ENCODE peak calls at places on chromosomes 6 and 20, in nine cellular contexts. F is GM20000, X is psoas muscle, M is RWPE1, N is fibroblast of lung, K is prostate gland, I is AG10803, E is adrenal gland, R is choroid plexus epithelial cell. J is an unnamed sample.

GRCh38 chr6:90458353-90459224 is 128.3 kb downstream of the MAP3K7 start:
- DNase-seq in K (no peak), R (no peak), F (no peak), N (peak), E (no peak), M (no peak), I (no peak), X (no peak), J (no peak)

GRCh38 chr6:15462717-15463525 is 199.9 kb downstream of the DTNBP1 start:
- DNase-seq in K (no peak), E (peak), M (no peak), I (peak), F (no peak), R (peak), X (no peak), N (peak), J (peak)

GRCh38 chr6:25089442-25089841 is 153.7 kb upstream of the RIPOR2 start:
- DNase-seq in E (no peak), K (no peak), M (peak), R (peak), N (peak), X (no peak), F (no peak), I (no peak), J (no peak)

GRCh38 chr20:47666304-47666703 is 119.0 kb downstream of the SULF2 start:
- DNase-seq in M (no peak), X (no peak), I (no peak), E (no peak), F (no peak), R (no peak), N (no peak), K (no peak), J (no peak)

GRCh38 chr6:35707714-35708407 is 19.1 kb upstream of the FKBP5 start:
- DNase-seq in X (no peak), K (no peak), R (no peak), E (no peak), I (no peak), N (no peak), F (no peak), M (no peak), J (no peak)

GRCh38 chr20:51961964-51962761 is 159.8 kb upstream of the SALL4 start:
- DNase-seq in X (no peak), I (no peak), N (no peak), K (no peak), E (no peak), F (no peak), M (no peak), R (no peak), J (no peak)

GRCh38 chr20:22619272-22619671 is 34.9 kb upstream of the FOXA2 start:
- DNase-seq in X (no peak), M (peak), R (no peak), K (no peak), I (no peak), E (no peak), N (no peak), F (no peak), J (no peak)

GRCh38 chr6:116060572-116061283 is at the start of gene FRK:
- DNase-seq in F (no peak), E (no peak), N (no peak), X (no peak), K (peak), I (peak), M (peak), R (peak), J (no peak)

GRCh38 chr6:100203391-100203790 is 209.4 kb upstream of the MCHR2 start:
- DNase-seq in E (no peak), F (no peak), I (peak), M (peak), X (no peak), N (peak), K (no peak), R (peak), J (peak)

DNA sequence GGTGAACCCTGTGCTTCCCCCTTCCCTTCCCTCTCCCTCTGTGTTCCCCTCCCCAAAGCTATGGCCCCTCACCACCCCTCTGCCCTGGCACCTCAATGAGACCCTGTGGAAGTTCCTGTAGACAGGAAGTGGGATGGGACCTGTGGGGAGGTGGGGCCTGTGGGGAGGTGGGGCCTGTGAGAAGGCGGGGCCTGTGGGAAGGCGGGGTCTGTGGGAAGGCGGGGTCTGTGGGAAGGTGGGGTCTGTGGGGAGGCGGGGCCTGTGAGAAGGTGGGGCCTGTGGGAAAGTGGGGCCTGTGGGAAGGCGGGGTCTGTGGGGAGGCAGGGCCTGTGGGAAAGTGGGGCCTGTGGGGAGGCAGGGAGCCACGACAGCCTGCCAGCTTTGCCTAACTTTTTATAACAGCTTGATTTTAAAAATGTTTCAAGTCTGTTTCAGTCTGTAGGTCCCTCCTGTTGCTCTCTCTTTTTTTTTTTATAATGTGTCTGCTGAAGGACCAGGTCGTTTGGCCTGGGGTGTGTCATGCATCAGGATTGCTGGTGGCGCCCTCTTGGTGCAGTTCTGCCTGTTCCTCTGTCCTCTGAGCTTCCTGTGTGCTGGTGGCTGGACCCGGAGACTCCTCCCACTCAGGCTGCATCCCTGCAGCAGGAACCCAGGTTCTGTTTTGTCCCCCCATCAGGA is 70.5 kb upstream of the SLCO4A1 start:
- DNase-seq in K (no peak), R (no peak), X (peak), M (peak), E (no peak), I (no peak), N (no peak), F (peak), J (no peak)
- TF ChIP-seq CTCF in K (no peak), R (no peak), X (no peak), M (no peak), E (no peak), I (no peak), N (no peak), F (no peak), J (no peak)

DNA sequence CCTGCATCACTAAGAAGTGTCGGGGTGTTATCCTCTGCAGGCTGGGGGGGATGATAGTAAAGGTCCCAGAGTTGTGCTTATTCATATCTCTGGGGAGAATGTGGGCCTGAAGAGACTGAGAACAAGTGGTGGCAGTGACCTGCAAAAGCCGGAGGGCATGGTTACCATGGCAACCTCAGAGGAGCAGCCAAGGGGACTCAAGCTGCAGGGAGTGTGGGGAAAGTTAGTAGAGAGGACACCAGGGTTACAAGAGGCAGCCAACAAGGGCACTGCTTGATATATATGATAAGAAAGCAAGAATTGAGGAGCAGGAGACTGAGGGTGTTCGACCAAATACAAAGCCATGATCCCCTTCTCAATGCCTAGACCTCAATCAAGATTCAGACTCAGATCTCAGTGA is 46.1 kb downstream of the HLA-F start:
- DNase-seq in F (no peak), I (no peak), X (no peak), K (no peak), N (no peak), E (no peak), M (no peak), R (no peak), J (no peak)
- TF ChIP-seq CTCF in F (no peak), I (no peak), X (no peak), K (no peak), N (no peak), E (no peak), M (no peak), R (no peak), J (no peak)

GRCh38 chr20:44460795-44461141 is 14.9 kb upstream of the TTPAL start:
- DNase-seq in K (no peak), R (peak), I (peak), E (no peak), F (peak), M (peak), X (no peak), N (peak), J (peak)
- TF ChIP-seq CTCF in K (peak), R (peak), I (peak), E (peak), F (peak), M (peak), X (peak), N (peak), J (peak)

GRCh38 chr20:62557425-62557824 is 81.6 kb upstream of the GATA5 start:
- DNase-seq in I (no peak), N (no peak), X (no peak), K (no peak), F (no peak), R (no peak), M (peak), E (no peak), J (no peak)
- TF ChIP-seq CTCF in I (no peak), N (no peak), X (no peak), K (no peak), F (no peak), R (no peak), M (no peak), E (no peak), J (no peak)

GRCh38 chr6:6587696-6588063 is 840 bp upstream of the LY86 start:
- DNase-seq in E (no peak), N (no peak), K (no peak), X (no peak), I (no peak), R (no peak), M (no peak), F (no peak), J (no peak)

GRCh38 chr6:6586671-6587526 is 1.6 kb upstream of the LY86 start:
- DNase-seq in M (no peak), I (no peak), X (no peak), E (no peak), K (no peak), N (no peak), F (peak), R (no peak), J (no peak)

GRCh38 chr6:6586167-6586566 is 2.4 kb upstream of the LY86 start:
- DNase-seq in I (no peak), N (no peak), R (no peak), K (no peak), F (no peak), E (no peak), M (no peak), X (no peak), J (no peak)

GRCh38 chr6:6588924-6589696 is 590 bp downstream of the LY86 start:
- DNase-seq in E (no peak), R (no peak), X (no peak), M (no peak), I (no peak), F (no peak), N (no peak), K (no peak), J (no peak)

DNA sequence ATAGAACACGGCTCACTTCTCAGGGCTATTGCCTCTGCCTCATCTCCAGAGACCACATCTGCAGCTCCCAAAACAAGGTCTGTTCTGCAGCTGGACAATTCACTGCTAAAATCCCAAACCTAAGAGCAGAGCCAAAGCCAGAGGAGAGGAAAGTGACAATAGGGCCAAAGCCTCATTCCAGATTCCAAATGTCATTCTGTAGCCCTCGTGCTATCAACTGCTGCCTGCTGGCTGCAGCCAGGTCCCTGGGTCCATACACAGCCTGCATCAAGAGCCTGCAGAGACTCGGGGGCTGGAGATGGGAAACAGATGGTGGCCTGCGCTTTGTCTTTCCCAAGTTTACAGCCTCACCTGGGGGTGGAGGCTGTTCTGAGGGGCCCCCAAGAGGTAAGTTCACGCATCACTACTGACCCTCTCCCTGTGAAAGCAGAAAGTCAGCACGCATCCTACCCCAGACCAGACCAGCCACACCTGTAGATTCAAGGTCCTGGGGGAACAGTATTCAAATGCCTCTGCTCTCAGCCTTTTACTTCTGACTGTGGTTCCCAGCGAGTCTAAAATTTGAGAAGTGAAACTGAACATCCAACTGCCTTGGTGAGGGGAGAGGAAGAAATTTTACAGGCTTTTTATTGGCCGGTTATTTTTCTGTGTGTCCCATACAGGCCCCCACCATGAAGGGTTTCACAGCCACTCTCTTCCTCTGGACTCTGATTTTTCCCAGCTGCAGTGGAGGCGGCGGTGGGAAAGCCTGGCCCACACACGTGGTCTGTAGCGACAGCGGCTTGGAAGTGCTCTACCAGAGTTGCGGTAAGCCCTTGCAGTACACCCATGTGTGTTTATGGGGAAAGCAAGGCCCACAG is at the start of gene LY86:
- DNase-seq in K (no peak), X (no peak), I (peak), N (no peak), E (no peak), R (no peak), M (no peak), F (peak), J (no peak)
- TF ChIP-seq CTCF in K (no peak), X (no peak), I (no peak), N (no peak), E (no peak), R (no peak), M (no peak), F (no peak), J (no peak)

GRCh38 chr20:43446361-43446879 is 11.3 kb upstream of the SRSF6 start:
- DNase-seq in X (no peak), M (peak), N (no peak), R (no peak), E (no peak), I (peak), K (no peak), F (no peak), J (no peak)

GRCh38 chr20:43444107-43444506 is 13.6 kb upstream of the SRSF6 start:
- DNase-seq in X (no peak), I (no peak), K (no peak), E (no peak), F (no peak), N (no peak), M (no peak), R (no peak), J (no peak)

GRCh38 chr20:43440531-43440930 is 17.2 kb upstream of the SRSF6 start:
- DNase-seq in K (no peak), I (no peak), N (no peak), R (no peak), M (no peak), E (no peak), F (no peak), X (no peak), J (no peak)

GRCh38 chr20:43438578-43439316 is 18.9 kb upstream of the SRSF6 start:
- DNase-seq in M (no peak), X (no peak), K (no peak), R (no peak), I (no peak), N (no peak), E (no peak), F (peak), J (no peak)

GRCh38 chr20:43442310-43442880 is 15.3 kb upstream of the SRSF6 start:
- DNase-seq in R (peak), M (no peak), E (no peak), I (peak), K (no peak), F (no peak), N (no peak), X (no peak), J (no peak)
- TF ChIP-seq CTCF in R (peak), M (no peak), E (no peak), I (peak), K (no peak), F (no peak), N (no peak), X (no peak), J (peak)

GRCh38 chr6:68400396-68400795 is 234.7 kb upstream of the ADGRB3 start:
- DNase-seq in M (no peak), I (no peak), R (no peak), N (no peak), X (no peak), E (no peak), F (no peak), K (no peak), J (no peak)
- TF ChIP-seq CTCF in M (no peak), I (no peak), R (no peak), N (no peak), X (no peak), E (no peak), F (no peak), K (no peak), J (no peak)